ENCODE peak calls at places on chromosomes 6 and 20, in nine cellular contexts. One of them, this sample, is unnamed.

GRCh38 chr20:62558779-62559178 is 83.0 kb upstream of the GATA5 start:
- DNase-seq in PC-3: no peak
- DNase-seq in GM23338: peak
- DNase-seq in HCT116: no peak
- DNase-seq in MM.1S: no peak
- DNase-seq in SK-N-SH: no peak
- DNase-seq in OCI-LY7: no peak
- DNase-seq in GM23248: no peak
- DNase-seq in hepatocyte: no peak
- DNase-seq in this sample: no peak

GRCh38 chr20:59780494-59781185 is 152.8 kb downstream of the SYCP2 start:
- DNase-seq in PC-3: no peak
- DNase-seq in GM23338: no peak
- DNase-seq in HCT116: no peak
- DNase-seq in MM.1S: no peak
- DNase-seq in SK-N-SH: no peak
- DNase-seq in OCI-LY7: no peak
- DNase-seq in GM23248: no peak
- DNase-seq in hepatocyte: no peak
- DNase-seq in this sample: no peak

GRCh38 chr20:1912056-1912455 is 16.8 kb downstream of the SIRPA start:
- DNase-seq in PC-3: no peak
- DNase-seq in GM23338: no peak
- DNase-seq in HCT116: no peak
- DNase-seq in MM.1S: no peak
- DNase-seq in SK-N-SH: no peak
- DNase-seq in OCI-LY7: no peak
- DNase-seq in GM23248: no peak
- DNase-seq in hepatocyte: no peak
- DNase-seq in this sample: no peak

GRCh38 chr20:48683467-48684175 is 144.2 kb downstream of the PREX1 start:
- DNase-seq in PC-3: no peak
- DNase-seq in GM23338: no peak
- DNase-seq in HCT116: no peak
- DNase-seq in MM.1S: no peak
- DNase-seq in SK-N-SH: no peak
- DNase-seq in OCI-LY7: no peak
- DNase-seq in GM23248: no peak
- DNase-seq in hepatocyte: no peak
- DNase-seq in this sample: no peak

GRCh38 chr6:17530321-17530835 is 69.7 kb upstream of the FAM8A1 start:
- DNase-seq in PC-3: no peak
- DNase-seq in GM23338: no peak
- DNase-seq in HCT116: no peak
- DNase-seq in MM.1S: no peak
- DNase-seq in SK-N-SH: no peak
- DNase-seq in OCI-LY7: no peak
- DNase-seq in GM23248: no peak
- DNase-seq in hepatocyte: no peak
- DNase-seq in this sample: no peak

GRCh38 chr6:162442675-162443074 is 284.9 kb downstream of the PRKN start:
- DNase-seq in PC-3: no peak
- DNase-seq in GM23338: peak
- DNase-seq in HCT116: no peak
- DNase-seq in MM.1S: no peak
- DNase-seq in SK-N-SH: peak
- DNase-seq in OCI-LY7: peak
- DNase-seq in GM23248: no peak
- DNase-seq in hepatocyte: peak
- DNase-seq in this sample: peak

GRCh38 chr6:98980814-98981213 is 33.1 kb upstream of the FBXL4 start:
- DNase-seq in PC-3: no peak
- DNase-seq in GM23338: peak
- DNase-seq in HCT116: no peak
- DNase-seq in MM.1S: no peak
- DNase-seq in SK-N-SH: no peak
- DNase-seq in OCI-LY7: peak
- DNase-seq in GM23248: no peak
- DNase-seq in hepatocyte: no peak
- DNase-seq in this sample: peak

GRCh38 chr6:71277926-71278594 is 10.6 kb upstream of the OGFRL1 start:
- DNase-seq in PC-3: no peak
- DNase-seq in GM23338: no peak
- DNase-seq in HCT116: no peak
- DNase-seq in MM.1S: no peak
- DNase-seq in SK-N-SH: no peak
- DNase-seq in OCI-LY7: no peak
- DNase-seq in GM23248: no peak
- DNase-seq in hepatocyte: no peak
- DNase-seq in this sample: no peak

GRCh38 chr6:9089724-9090123 is 654.4 kb upstream of the SLC35B3 start:
- DNase-seq in PC-3: no peak
- DNase-seq in GM23338: no peak
- DNase-seq in HCT116: no peak
- DNase-seq in MM.1S: no peak
- DNase-seq in SK-N-SH: no peak
- DNase-seq in OCI-LY7: no peak
- DNase-seq in GM23248: no peak
- DNase-seq in hepatocyte: no peak
- DNase-seq in this sample: no peak

GRCh38 chr6:80744213-80744612 is 637.7 kb downstream of the BCKDHB start:
- DNase-seq in PC-3: no peak
- DNase-seq in GM23338: no peak
- DNase-seq in HCT116: no peak
- DNase-seq in MM.1S: no peak
- DNase-seq in SK-N-SH: no peak
- DNase-seq in OCI-LY7: no peak
- DNase-seq in GM23248: no peak
- DNase-seq in hepatocyte: no peak
- DNase-seq in this sample: no peak

GRCh38 chr20:46118481-46119020 is 437 bp downstream of the CD40 start:
- DNase-seq in PC-3: no peak
- DNase-seq in GM23338: peak
- DNase-seq in HCT116: no peak
- DNase-seq in MM.1S: peak
- DNase-seq in SK-N-SH: no peak
- DNase-seq in OCI-LY7: peak
- DNase-seq in GM23248: no peak
- DNase-seq in hepatocyte: no peak
- DNase-seq in this sample: peak

GRCh38 chr6:151180321-151180720 is 59.4 kb upstream of the AKAP12 start:
- DNase-seq in PC-3: no peak
- DNase-seq in GM23338: no peak
- DNase-seq in HCT116: no peak
- DNase-seq in MM.1S: no peak
- DNase-seq in SK-N-SH: no peak
- DNase-seq in OCI-LY7: peak
- DNase-seq in GM23248: no peak
- DNase-seq in hepatocyte: no peak
- DNase-seq in this sample: no peak

GRCh38 chr6:22041797-22042489 is 254.9 kb downstream of the PRL start:
- DNase-seq in PC-3: peak
- DNase-seq in GM23338: no peak
- DNase-seq in HCT116: no peak
- DNase-seq in MM.1S: no peak
- DNase-seq in SK-N-SH: no peak
- DNase-seq in OCI-LY7: no peak
- DNase-seq in GM23248: peak
- DNase-seq in hepatocyte: no peak
- DNase-seq in this sample: no peak

GRCh38 chr6:12355354-12355753 is 65.2 kb downstream of the EDN1 start:
- DNase-seq in PC-3: no peak
- DNase-seq in GM23338: no peak
- DNase-seq in HCT116: no peak
- DNase-seq in MM.1S: no peak
- DNase-seq in SK-N-SH: no peak
- DNase-seq in OCI-LY7: no peak
- DNase-seq in GM23248: no peak
- DNase-seq in hepatocyte: no peak
- DNase-seq in this sample: no peak
- TF ChIP-seq EZH2phosphoT487 in PC-3: no peak
- TF ChIP-seq EZH2phosphoT487 in GM23338: no peak
- TF ChIP-seq EZH2phosphoT487 in HCT116: no peak
- TF ChIP-seq EZH2phosphoT487 in MM.1S: no peak
- TF ChIP-seq EZH2phosphoT487 in SK-N-SH: no peak
- TF ChIP-seq EZH2phosphoT487 in OCI-LY7: no peak
- TF ChIP-seq EZH2phosphoT487 in GM23248: no peak
- TF ChIP-seq EZH2phosphoT487 in hepatocyte: no peak
- TF ChIP-seq EZH2phosphoT487 in this sample: no peak

GRCh38 chr6:76165471-76166221 is 93.2 kb upstream of the IMPG1 start:
- DNase-seq in PC-3: no peak
- DNase-seq in GM23338: no peak
- DNase-seq in HCT116: no peak
- DNase-seq in MM.1S: no peak
- DNase-seq in SK-N-SH: no peak
- DNase-seq in OCI-LY7: no peak
- DNase-seq in GM23248: no peak
- DNase-seq in hepatocyte: no peak
- DNase-seq in this sample: no peak

GRCh38 chr6:76162811-76163210 is 90.3 kb upstream of the IMPG1 start:
- DNase-seq in PC-3: no peak
- DNase-seq in GM23338: no peak
- DNase-seq in HCT116: no peak
- DNase-seq in MM.1S: no peak
- DNase-seq in SK-N-SH: no peak
- DNase-seq in OCI-LY7: no peak
- DNase-seq in GM23248: no peak
- DNase-seq in hepatocyte: no peak
- DNase-seq in this sample: no peak

GRCh38 chr6:76166297-76166696 is 93.8 kb upstream of the IMPG1 start:
- DNase-seq in PC-3: no peak
- DNase-seq in GM23338: peak
- DNase-seq in HCT116: no peak
- DNase-seq in MM.1S: no peak
- DNase-seq in SK-N-SH: no peak
- DNase-seq in OCI-LY7: no peak
- DNase-seq in GM23248: no peak
- DNase-seq in hepatocyte: no peak
- DNase-seq in this sample: no peak

DNA sequence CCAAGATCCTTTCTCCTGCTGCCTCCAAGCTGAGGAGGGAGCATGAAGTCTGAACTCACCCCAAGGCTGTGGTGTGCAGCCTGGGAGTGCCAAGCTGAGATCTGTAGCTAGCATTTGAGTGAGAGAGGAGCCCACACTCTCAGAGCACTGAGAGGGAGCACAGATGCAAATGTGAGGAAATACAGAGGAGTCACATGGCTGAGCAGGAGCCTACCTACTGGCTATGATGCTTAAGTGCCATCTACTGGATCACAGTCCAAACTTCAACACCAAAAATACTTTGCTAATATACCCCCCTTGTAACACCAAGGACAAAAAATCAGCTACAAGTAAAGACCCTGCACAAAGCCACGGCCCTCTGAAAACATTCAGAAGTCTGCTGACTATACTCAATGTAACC is 94.4 kb upstream of the IMPG1 start:
- DNase-seq in PC-3: peak
- DNase-seq in GM23338: no peak
- DNase-seq in HCT116: no peak
- DNase-seq in MM.1S: peak
- DNase-seq in SK-N-SH: no peak
- DNase-seq in OCI-LY7: no peak
- DNase-seq in GM23248: no peak
- DNase-seq in hepatocyte: no peak
- DNase-seq in this sample: no peak
- TF ChIP-seq EZH2phosphoT487 in PC-3: no peak
- TF ChIP-seq EZH2phosphoT487 in GM23338: no peak
- TF ChIP-seq EZH2phosphoT487 in HCT116: no peak
- TF ChIP-seq EZH2phosphoT487 in MM.1S: no peak
- TF ChIP-seq EZH2phosphoT487 in SK-N-SH: no peak
- TF ChIP-seq EZH2phosphoT487 in OCI-LY7: no peak
- TF ChIP-seq EZH2phosphoT487 in GM23248: no peak
- TF ChIP-seq EZH2phosphoT487 in hepatocyte: no peak
- TF ChIP-seq EZH2phosphoT487 in this sample: no peak

GRCh38 chr6:164344801-164345291 is 930.3 kb downstream of the QKI start:
- DNase-seq in PC-3: no peak
- DNase-seq in GM23338: peak
- DNase-seq in HCT116: no peak
- DNase-seq in MM.1S: no peak
- DNase-seq in SK-N-SH: no peak
- DNase-seq in OCI-LY7: no peak
- DNase-seq in GM23248: peak
- DNase-seq in hepatocyte: no peak
- DNase-seq in this sample: peak

GRCh38 chr6:164345340-164345739 is 930.8 kb downstream of the QKI start:
- DNase-seq in PC-3: no peak
- DNase-seq in GM23338: peak
- DNase-seq in HCT116: no peak
- DNase-seq in MM.1S: no peak
- DNase-seq in SK-N-SH: no peak
- DNase-seq in OCI-LY7: no peak
- DNase-seq in GM23248: no peak
- DNase-seq in hepatocyte: no peak
- DNase-seq in this sample: no peak

GRCh38 chr6:164347455-164347854 is 932.9 kb downstream of the QKI start:
- DNase-seq in PC-3: no peak
- DNase-seq in GM23338: no peak
- DNase-seq in HCT116: no peak
- DNase-seq in MM.1S: no peak
- DNase-seq in SK-N-SH: no peak
- DNase-seq in OCI-LY7: no peak
- DNase-seq in GM23248: no peak
- DNase-seq in hepatocyte: no peak
- DNase-seq in this sample: no peak

GRCh38 chr6:164345856-164346496 is 931.5 kb downstream of the QKI start:
- DNase-seq in PC-3: no peak
- DNase-seq in GM23338: peak
- DNase-seq in HCT116: no peak
- DNase-seq in MM.1S: no peak
- DNase-seq in SK-N-SH: no peak
- DNase-seq in OCI-LY7: no peak
- DNase-seq in GM23248: no peak
- DNase-seq in hepatocyte: no peak
- DNase-seq in this sample: no peak

GRCh38 chr6:164346631-164347030 is 932.1 kb downstream of the QKI start:
- DNase-seq in PC-3: no peak
- DNase-seq in GM23338: no peak
- DNase-seq in HCT116: no peak
- DNase-seq in MM.1S: no peak
- DNase-seq in SK-N-SH: no peak
- DNase-seq in OCI-LY7: no peak
- DNase-seq in GM23248: no peak
- DNase-seq in hepatocyte: no peak
- DNase-seq in this sample: no peak
- TF ChIP-seq EZH2phosphoT487 in PC-3: no peak
- TF ChIP-seq EZH2phosphoT487 in GM23338: no peak
- TF ChIP-seq EZH2phosphoT487 in HCT116: no peak
- TF ChIP-seq EZH2phosphoT487 in MM.1S: no peak
- TF ChIP-seq EZH2phosphoT487 in SK-N-SH: no peak
- TF ChIP-seq EZH2phosphoT487 in OCI-LY7: no peak
- TF ChIP-seq EZH2phosphoT487 in GM23248: no peak
- TF ChIP-seq EZH2phosphoT487 in hepatocyte: no peak
- TF ChIP-seq EZH2phosphoT487 in this sample: no peak

DNA sequence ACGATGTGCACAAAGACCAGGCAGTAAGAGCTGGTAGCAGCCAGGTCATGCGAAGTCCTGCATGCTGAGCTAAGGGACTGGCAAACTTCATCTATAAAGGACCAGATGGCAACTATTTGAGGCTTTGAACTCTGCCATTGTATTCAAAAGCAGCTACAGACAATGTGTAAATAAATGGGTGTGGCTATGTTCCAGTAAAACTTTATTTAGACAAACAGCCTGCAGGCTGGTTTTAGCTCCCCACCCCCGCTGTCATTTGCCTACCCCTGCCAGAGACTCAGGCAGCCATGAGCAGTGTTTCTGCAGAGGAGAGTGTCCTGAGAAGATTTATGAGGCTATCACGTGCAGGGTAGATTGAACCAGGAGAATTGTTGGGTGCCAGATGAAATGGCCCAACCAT is 253.4 kb upstream of the MOCS1 start:
- DNase-seq in PC-3: no peak
- DNase-seq in GM23338: no peak
- DNase-seq in HCT116: no peak
- DNase-seq in MM.1S: no peak
- DNase-seq in SK-N-SH: no peak
- DNase-seq in OCI-LY7: no peak
- DNase-seq in GM23248: no peak
- DNase-seq in hepatocyte: no peak
- DNase-seq in this sample: no peak
- TF ChIP-seq EZH2phosphoT487 in PC-3: no peak
- TF ChIP-seq EZH2phosphoT487 in GM23338: no peak
- TF ChIP-seq EZH2phosphoT487 in HCT116: no peak
- TF ChIP-seq EZH2phosphoT487 in MM.1S: no peak
- TF ChIP-seq EZH2phosphoT487 in SK-N-SH: no peak
- TF ChIP-seq EZH2phosphoT487 in OCI-LY7: no peak
- TF ChIP-seq EZH2phosphoT487 in GM23248: no peak
- TF ChIP-seq EZH2phosphoT487 in hepatocyte: no peak
- TF ChIP-seq EZH2phosphoT487 in this sample: no peak

This sample was measured in neural progenitor cell.